ENCODE peak calls at places on chromosomes 5 and 9, in five cellular contexts. I is K562, G is GM12878, E is HepG2, X is H1. Z is an unnamed sample.

GRCh38 chr9:131868766-131869165 is 128.9 kb upstream of the RAPGEF1 start:
- DNase-seq in I (no peak), G (no peak), E (no peak), X (no peak), Z (no peak)

GRCh38 chr9:19999491-20000057 is 210.7 kb upstream of the SLC24A2 start:
- DNase-seq in I (no peak), G (peak), E (no peak), X (no peak), Z (no peak)

GRCh38 chr5:174625591-174626365 is 98.6 kb upstream of the MSX2 start:
- DNase-seq in I (no peak), G (no peak), E (no peak), X (no peak), Z (no peak)

GRCh38 chr5:69276422-69277174 is 41.9 kb downstream of the CDK7 start:
- DNase-seq in I (no peak), G (no peak), E (peak), X (no peak), Z (no peak)

GRCh38 chr5:132024789-132025402 is 13.4 kb upstream of the ACSL6 start:
- DNase-seq in I (no peak), G (no peak), E (no peak), X (no peak), Z (no peak)

GRCh38 chr9:37053684-37054512 is 19.8 kb upstream of the PAX5 start:
- DNase-seq in I (no peak), G (no peak), E (no peak), X (no peak), Z (no peak)

GRCh38 chr5:180471866-180472265 is 22.3 kb upstream of the CNOT6 start:
- DNase-seq in I (no peak), G (no peak), E (no peak), X (no peak), Z (no peak)

GRCh38 chr5:162703914-162704313 is 636.3 kb downstream of the GABRG2 start:
- DNase-seq in I (no peak), G (no peak), E (no peak), X (no peak), Z (no peak)

GRCh38 chr5:174750720-174751119 is 26.3 kb downstream of the MSX2 start:
- DNase-seq in I (no peak), G (no peak), E (no peak), X (no peak), Z (no peak)

GRCh38 chr9:122816163-122816867 is 12.1 kb downstream of the PDCL start:
- DNase-seq in I (no peak), G (no peak), E (no peak), X (no peak), Z (no peak)

GRCh38 chr9:137740311-137740710 is 121.5 kb downstream of the EHMT1 start:
- DNase-seq in I (no peak), G (no peak), E (no peak), X (no peak), Z (no peak)

GRCh38 chr5:98065261-98065909 is 708.1 kb upstream of the RGMB start:
- DNase-seq in I (no peak), G (no peak), E (no peak), X (no peak), Z (no peak)

GRCh38 chr9:68872026-68872501 is 141.8 kb downstream of the PRKACG start:
- DNase-seq in I (no peak), G (no peak), E (no peak), X (peak), Z (peak)

GRCh38 chr5:3794611-3795010 is 199.0 kb downstream of the IRX1 start:
- DNase-seq in I (no peak), G (no peak), E (no peak), X (no peak), Z (no peak)

GRCh38 chr9:110900451-110900850 is 137.8 kb downstream of the LPAR1 start:
- DNase-seq in I (no peak), G (no peak), E (no peak), X (no peak), Z (no peak)

GRCh38 chr9:129962889-129963703 is 79.9 kb downstream of the FNBP1 start:
- DNase-seq in I (no peak), G (peak), E (no peak), X (no peak), Z (peak)

GRCh38 chr5:173315495-173316352 is 12.5 kb downstream of the STC2 start:
- DNase-seq in I (no peak), G (no peak), E (no peak), X (no peak), Z (no peak)

GRCh38 chr5:57768771-57769170 is 286.2 kb upstream of the ACTBL2 start:
- DNase-seq in I (no peak), G (no peak), E (no peak), X (no peak), Z (no peak)

GRCh38 chr5:31193591-31194457 is at the start of gene CDH6:
- DNase-seq in I (no peak), G (no peak), E (no peak), X (peak), Z (peak)

GRCh38 chr5:147093138-147093537 is 141.7 kb upstream of the STK32A start:
- DNase-seq in I (no peak), G (no peak), E (no peak), X (no peak), Z (no peak)

GRCh38 chr5:83364322-83365299 is 106.9 kb upstream of the VCAN start:
- DNase-seq in I (no peak), G (peak), E (no peak), X (no peak), Z (no peak)

GRCh38 chr9:113621309-113621791 is 157.8 kb downstream of the RGS3 start:
- DNase-seq in I (no peak), G (no peak), E (no peak), X (peak), Z (peak)

GRCh38 chr5:158976035-158976434 is 123.7 kb downstream of the EBF1 start:
- DNase-seq in I (no peak), G (no peak), E (no peak), X (no peak), Z (no peak)

GRCh38 chr9:100206899-100207298 is 107.9 kb downstream of the INVS start:
- DNase-seq in I (no peak), G (no peak), E (no peak), X (no peak), Z (no peak)

GRCh38 chr5:8842906-8843590 is 702.8 kb downstream of the SEMA5A start:
- DNase-seq in I (no peak), G (no peak), E (no peak), X (no peak), Z (no peak)

GRCh38 chr9:91415290-91415689 is 8.3 kb downstream of the NFIL3 start:
- DNase-seq in I (no peak), G (peak), E (no peak), X (no peak), Z (no peak)

GRCh38 chr5:175238326-175238725 is 205.7 kb downstream of the DRD1 start:
- DNase-seq in I (no peak), G (no peak), E (no peak), X (no peak), Z (no peak)

GRCh38 chr5:106880656-106881055 is 790.1 kb downstream of the EFNA5 start:
- DNase-seq in I (no peak), G (no peak), E (no peak), X (no peak), Z (no peak)

GRCh38 chr9:2625427-2625826 is 3.8 kb downstream of the VLDLR start:
- DNase-seq in I (no peak), G (no peak), E (no peak), X (no peak), Z (no peak)

GRCh38 chr9:91572044-91572443 is 148.4 kb upstream of the NFIL3 start:
- DNase-seq in I (no peak), G (no peak), E (no peak), X (no peak), Z (no peak)

GRCh38 chr9:83013867-83014605 is 48.9 kb downstream of the RASEF start:
- DNase-seq in I (no peak), G (no peak), E (no peak), X (no peak), Z (no peak)

GRCh38 chr5:126139773-126140172 is 283.4 kb upstream of the GRAMD2B start:
- DNase-seq in I (no peak), G (no peak), E (no peak), X (no peak), Z (no peak)

GRCh38 chr5:60597570-60597969 is 102.4 kb downstream of the DEPDC1B start:
- DNase-seq in I (no peak), G (peak), E (no peak), X (no peak), Z (no peak)

GRCh38 chr5:14155730-14156129 is 12.6 kb downstream of the TRIO start:
- DNase-seq in I (no peak), G (no peak), E (no peak), X (no peak), Z (no peak)

GRCh38 chr5:87829214-87829551 is 416.5 kb upstream of the CCNH start:
- DNase-seq in I (no peak), G (no peak), E (peak), X (no peak), Z (no peak)

GRCh38 chr9:107036367-107036766 is 173.4 kb downstream of the ZNF462 start:
- DNase-seq in I (no peak), G (no peak), E (no peak), X (no peak), Z (no peak)

GRCh38 chr5:123215929-123216702 is 127.1 kb downstream of the PRDM6 start:
- DNase-seq in I (no peak), G (no peak), E (no peak), X (no peak), Z (no peak)
- TF ChIP-seq CREB1 in I (no peak), G (no peak), E (no peak), X (no peak), Z (no peak)

DNA sequence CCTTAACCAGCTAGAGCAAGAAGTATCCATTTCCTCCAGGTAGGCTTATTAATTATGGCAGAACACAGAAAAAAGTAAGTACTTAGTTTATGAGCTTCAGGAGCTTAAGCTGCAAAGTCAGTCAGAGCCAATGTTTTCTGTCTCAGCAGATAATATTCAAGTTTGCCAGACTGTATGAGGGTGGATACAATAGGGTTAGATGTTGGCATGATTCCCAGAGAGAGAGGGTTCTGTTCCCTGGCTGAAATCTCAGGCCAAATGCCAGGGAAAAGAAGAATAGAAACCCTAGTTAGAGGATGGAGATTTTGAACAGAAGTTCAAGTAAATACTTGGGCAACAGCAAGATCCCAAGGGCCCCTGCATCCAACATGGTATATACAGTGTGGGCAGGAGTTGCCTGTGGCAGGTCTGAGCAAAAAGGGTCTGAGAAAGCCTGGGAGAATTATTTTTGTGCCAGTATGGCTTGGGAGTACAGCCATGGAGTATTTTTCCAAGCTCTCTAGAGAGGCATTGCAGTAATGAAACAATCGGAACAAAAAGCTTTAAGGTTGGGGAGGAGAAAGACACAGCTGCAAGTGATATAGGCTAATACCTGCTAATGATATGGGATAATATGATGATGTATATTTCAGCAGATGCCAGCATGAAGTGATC is 30.9 kb upstream of the ISOC1 start:
- DNase-seq in I (no peak), G (no peak), E (no peak), X (no peak), Z (no peak)
- TF ChIP-seq USF2 in I (no peak), G (no peak), E (no peak), X (no peak), Z (no peak)

DNA sequence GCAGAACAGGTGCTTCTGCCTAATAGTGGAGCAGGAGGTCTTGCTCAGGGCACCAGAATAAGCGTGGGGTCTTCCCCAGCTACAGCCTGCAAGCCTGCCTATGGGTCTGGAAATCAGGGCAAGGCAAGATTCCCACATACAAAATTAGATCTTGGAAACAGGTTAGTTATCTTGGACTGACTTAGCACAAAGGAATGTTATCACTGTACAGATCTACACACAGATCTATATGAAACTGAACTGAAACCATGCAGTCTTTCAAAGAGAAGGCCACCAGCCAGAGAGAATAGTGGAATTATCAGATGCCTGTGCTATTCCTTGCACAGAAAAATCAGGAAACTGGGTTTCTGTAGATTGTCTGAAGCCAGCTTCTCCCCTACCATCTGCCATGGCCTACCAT is 585.7 kb downstream of the ACTL7B start:
- DNase-seq in I (peak), G (no peak), E (no peak), X (no peak), Z (peak)
- TF ChIP-seq CREB1 in I (no peak), G (no peak), E (no peak), X (no peak), Z (no peak)

DNA sequence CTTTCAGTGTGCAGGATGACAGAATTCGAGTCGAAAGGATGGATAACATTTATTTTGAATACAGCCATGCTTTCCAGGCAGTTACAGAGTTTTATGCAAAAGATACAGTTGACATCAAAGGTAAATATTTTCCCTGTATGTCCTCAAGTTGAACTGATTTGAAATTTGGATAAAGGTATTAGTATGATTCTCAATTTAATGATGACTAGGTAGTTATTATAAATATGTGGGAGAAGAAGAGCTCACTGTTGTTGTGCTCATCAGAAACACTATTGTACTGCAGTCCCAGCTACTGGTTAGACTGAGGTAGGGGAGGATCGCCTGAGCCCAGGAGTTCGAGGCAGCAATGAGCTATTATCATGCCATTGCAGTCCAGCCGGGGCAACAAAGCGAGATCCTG is 70.7 kb upstream of the DHFR start:
- DNase-seq in I (no peak), G (no peak), E (no peak), X (no peak), Z (no peak)
- TF ChIP-seq USF2 in I (no peak), G (no peak), E (no peak), X (no peak), Z (no peak)

Z was measured in WTC11.